ENCODE peak calls at places on chromosomes 5 and 9, in four cellular contexts. C is activated gamma-delta T cell treated with Interleukin-2 at 50 U/mL for 16 hours; K is stimulated activated CD4-positive, alpha-beta T cell treated with anti-CD3 and anti-CD28 coated beads, Interleukin-2, amount 100 ng/mL, for 48 hours; J is LHCN-M2. H is an unnamed sample.

GRCh38 chr9:122168356-122168755 is 8.6 kb downstream of the MORN5 start:
- DNase-seq in K (no peak), J (no peak), C (no peak), H (no peak)

GRCh38 chr9:10248890-10249289 is 363.9 kb downstream of the PTPRD start:
- DNase-seq in C (no peak), J (no peak), K (no peak), H (no peak)

GRCh38 chr5:147688965-147689364 is 93.6 kb downstream of the JAKMIP2 start:
- DNase-seq in C (no peak), J (no peak), K (no peak), H (no peak)

GRCh38 chr9:32378496-32378895 is 5.9 kb upstream of the ACO1 start:
- DNase-seq in C (peak), J (peak), K (peak), H (peak)

GRCh38 chr5:60161340-60161934 is 267.9 kb upstream of the PDE4D start:
- DNase-seq in J (peak), K (no peak), C (no peak), H (no peak)

GRCh38 chr9:107593224-107593870 is 103.8 kb upstream of the KLF4 start:
- DNase-seq in J (no peak), C (no peak), K (no peak), H (no peak)

GRCh38 chr5:37769840-37770239 is 70.0 kb downstream of the GDNF start:
- DNase-seq in C (no peak), K (no peak), J (no peak), H (no peak)

GRCh38 chr5:52800394-52801213 is 12.9 kb downstream of the ITGA1 start:
- DNase-seq in K (peak), C (peak), J (peak), H (peak)

GRCh38 chr5:106423109-106423897 is 1247.4 kb downstream of the EFNA5 start:
- DNase-seq in C (no peak), J (no peak), K (no peak), H (no peak)

GRCh38 chr9:91564081-91564670 is 140.5 kb upstream of the NFIL3 start:
- DNase-seq in J (no peak), C (no peak), K (no peak), H (no peak)

GRCh38 chr9:136726631-136727191 is 14.3 kb downstream of the DIPK1B start:
- DNase-seq in C (peak), K (no peak), J (peak), H (peak)

GRCh38 chr9:136509549-136509948 is 26.7 kb upstream of the SEC16A start:
- DNase-seq in C (no peak), J (no peak), K (no peak), H (no peak)

GRCh38 chr9:83537331-83538171 is 650 bp downstream of the FRMD3 start:
- DNase-seq in K (no peak), C (no peak), J (peak), H (no peak)

GRCh38 chr5:10702040-10702629 is 58.9 kb downstream of the DAP start:
- DNase-seq in J (peak), K (no peak), C (no peak), H (no peak)

GRCh38 chr9:93010696-93011095 is 47.8 kb upstream of the SUSD3 start:
- DNase-seq in C (no peak), K (no peak), J (no peak), H (no peak)

GRCh38 chr5:2005101-2006041 is 122.6 kb upstream of the IRX4 start:
- DNase-seq in C (no peak), K (no peak), J (no peak), H (no peak)

GRCh38 chr9:81431662-81432061 is 257.7 kb downstream of the TLE1 start:
- DNase-seq in C (no peak), K (no peak), J (peak), H (no peak)

GRCh38 chr5:145834917-145835838 is at the start of gene PRELID2:
- DNase-seq in C (peak), J (peak), K (peak), H (no peak)

GRCh38 chr5:124997186-124997893 is 250.9 kb upstream of the ZNF608 start:
- DNase-seq in C (no peak), J (no peak), K (no peak), H (no peak)

GRCh38 chr5:181052526-181052927 is 12.5 kb downstream of the BTNL9 start:
- DNase-seq in K (no peak), C (no peak), J (no peak), H (no peak)

GRCh38 chr5:31194892-31195291 is 1.4 kb downstream of the CDH6 start:
- DNase-seq in J (no peak), K (no peak), C (no peak), H (no peak)

GRCh38 chr5:144187699-144188294 is 17.1 kb downstream of the KCTD16 start:
- DNase-seq in J (peak), K (peak), C (peak), H (peak)

GRCh38 chr5:160188151-160188967 is 40.9 kb upstream of the FABP6 start:
- DNase-seq in C (no peak), K (no peak), J (peak), H (no peak)